ENCODE peak calls at places on chromosomes 6 and 20, in ten cellular contexts. B, L, V, G, D, I, W, N, K and Y are unnamed samples.

GRCh38 chr6:41780623-41781301 is at the start of gene PRICKLE4:
- DNase-seq in B (peak), L (peak), V (no peak), G (peak), D (peak), I (no peak), W (no peak), N (no peak), K (peak), Y (peak)

GRCh38 chr20:2871555-2872303 is 1.6 kb upstream of the PTPRA start:
- DNase-seq in B (no peak), L (no peak), V (no peak), G (no peak), D (no peak), I (no peak), W (no peak), N (no peak), K (no peak), Y (no peak)

GRCh38 chr20:49508435-49509199 is 26.1 kb upstream of the KCNB1 start:
- DNase-seq in B (peak), L (no peak), V (peak), G (no peak), D (no peak), I (peak), W (peak), N (no peak), K (no peak), Y (no peak)

GRCh38 chr6:93468291-93468690 is 48.9 kb upstream of the EPHA7 start:
- DNase-seq in B (peak), L (no peak), V (no peak), G (no peak), D (no peak), I (no peak), W (no peak), N (no peak), K (no peak), Y (no peak)

GRCh38 chr6:3741477-3741871 is 10.0 kb downstream of the PXDC1 start:
- DNase-seq in B (no peak), L (peak), V (no peak), G (no peak), D (peak), I (no peak), W (no peak), N (no peak), K (no peak), Y (no peak)

GRCh38 chr6:150590448-150590847 is 9.2 kb upstream of the PLEKHG1 start:
- DNase-seq in B (no peak), L (no peak), V (no peak), G (no peak), D (no peak), I (no peak), W (no peak), N (no peak), K (no peak), Y (no peak)

GRCh38 chr20:59784365-59785117 is 148.9 kb downstream of the SYCP2 start:
- DNase-seq in B (no peak), L (no peak), V (no peak), G (no peak), D (peak), I (no peak), W (no peak), N (no peak), K (no peak), Y (no peak)

GRCh38 chr6:15456422-15456821 is 206.4 kb downstream of the DTNBP1 start:
- DNase-seq in B (no peak), L (no peak), V (no peak), G (no peak), D (no peak), I (no peak), W (no peak), N (no peak), K (no peak), Y (no peak)

GRCh38 chr6:138287144-138287955 is 69.1 kb upstream of the PBOV1 start:
- DNase-seq in B (peak), L (no peak), V (peak), G (no peak), D (no peak), I (peak), W (peak), N (peak), K (peak), Y (no peak)
- H3K27ac ChIP-seq in B (no peak), L (no peak), V (peak), G (no peak), D (no peak), I (no peak), W (no peak), N (peak), K (no peak), Y (no peak)

DNA sequence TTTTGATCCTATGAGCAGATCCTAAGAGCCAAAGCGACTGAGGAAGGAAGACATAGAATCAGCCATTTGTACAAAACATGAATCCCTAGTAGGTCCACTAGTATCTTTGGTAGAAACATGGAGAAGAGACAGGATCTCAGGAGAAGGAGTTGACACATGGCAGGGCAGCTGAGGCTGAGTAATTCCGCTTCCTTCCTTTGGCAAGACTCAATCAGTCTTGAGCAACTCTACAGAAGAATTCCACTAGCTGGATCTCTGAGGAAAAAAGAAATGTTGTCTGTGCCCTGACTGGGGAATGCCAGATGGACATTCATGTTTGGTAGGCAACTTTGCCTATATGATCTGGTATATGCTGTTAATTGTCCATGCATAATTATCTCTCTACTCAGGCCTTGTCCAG is 35.3 kb downstream of the ESR1 start:
- DNase-seq in B (no peak), L (no peak), V (no peak), G (no peak), D (no peak), I (no peak), W (no peak), N (no peak), K (no peak), Y (no peak)
- H3K4me3 ChIP-seq in B (no peak), L (no peak), V (no peak), G (no peak), D (no peak), I (no peak), W (no peak), N (no peak), K (no peak), Y (no peak)

GRCh38 chr6:105137388-105137787 is 42.4 kb downstream of the POPDC3 start:
- DNase-seq in B (no peak), L (peak), V (peak), G (peak), D (peak), I (no peak), W (no peak), N (no peak), K (no peak), Y (peak)
- H3K27ac ChIP-seq in B (no peak), L (no peak), V (no peak), G (no peak), D (peak), I (no peak), W (no peak), N (no peak), K (peak), Y (peak)

DNA sequence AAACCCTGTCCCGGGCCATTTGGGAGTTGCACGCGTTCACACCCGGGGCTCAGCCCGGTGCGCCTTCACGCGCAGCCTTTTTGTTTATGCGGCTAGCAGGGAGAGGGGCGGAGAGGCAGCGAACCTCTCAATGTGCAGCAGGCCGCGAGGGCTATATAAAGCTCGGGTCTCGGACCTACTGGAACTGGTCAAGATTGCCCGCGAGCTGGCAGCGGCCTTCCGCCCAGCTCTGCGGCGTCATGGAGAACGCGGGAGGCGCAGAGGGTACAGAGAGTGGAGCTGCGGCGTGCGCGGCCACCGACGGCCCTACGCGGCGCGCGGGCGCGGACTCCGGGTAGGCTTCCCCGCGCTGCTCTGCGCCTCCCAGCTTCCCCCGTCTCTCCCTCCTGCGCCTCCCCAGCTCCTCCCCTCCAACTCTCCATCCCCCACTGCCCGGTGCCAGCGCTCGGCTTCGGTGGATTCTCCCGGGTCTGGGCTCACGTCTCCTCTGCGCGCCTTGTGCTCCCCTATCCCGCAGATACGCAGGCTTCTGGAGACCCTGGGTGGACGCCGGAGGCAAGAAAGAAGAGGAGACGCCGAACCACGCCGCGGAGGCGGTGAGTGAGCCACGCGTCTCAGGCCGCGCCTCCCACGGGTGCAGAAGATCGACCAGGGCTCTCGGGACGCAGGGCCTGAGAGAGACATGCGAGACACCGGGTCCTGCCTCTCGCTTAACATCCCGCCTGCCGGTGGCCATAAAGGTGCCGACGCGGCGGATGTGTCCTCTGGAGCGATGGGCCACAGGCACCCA is at the start of gene RIPPLY2:
- DNase-seq in B (peak), L (peak), V (peak), G (no peak), D (peak), I (peak), W (no peak), N (no peak), K (peak), Y (peak)
- H3K4me3 ChIP-seq in B (peak), L (peak), V (peak), G (peak), D (peak), I (no peak), W (no peak), N (peak), K (peak), Y (peak)

GRCh38 chr6:111674882-111675281 is 69.2 kb upstream of the TRAF3IP2 start:
- DNase-seq in B (no peak), L (no peak), V (no peak), G (no peak), D (no peak), I (no peak), W (no peak), N (no peak), K (no peak), Y (no peak)

GRCh38 chr6:111680013-111680712 is 74.5 kb upstream of the TRAF3IP2 start:
- DNase-seq in B (no peak), L (peak), V (no peak), G (no peak), D (no peak), I (no peak), W (no peak), N (no peak), K (no peak), Y (peak)

GRCh38 chr6:111679126-111679525 is 73.4 kb upstream of the TRAF3IP2 start:
- DNase-seq in B (no peak), L (no peak), V (no peak), G (no peak), D (no peak), I (no peak), W (no peak), N (no peak), K (no peak), Y (no peak)

GRCh38 chr6:111676383-111676782 is 70.7 kb upstream of the TRAF3IP2 start:
- DNase-seq in B (no peak), L (no peak), V (no peak), G (no peak), D (no peak), I (no peak), W (no peak), N (no peak), K (no peak), Y (no peak)

GRCh38 chr6:111677186-111677990 is 71.7 kb upstream of the TRAF3IP2 start:
- DNase-seq in B (no peak), L (no peak), V (no peak), G (no peak), D (no peak), I (no peak), W (no peak), N (no peak), K (no peak), Y (no peak)
- H3K27ac ChIP-seq in B (no peak), L (no peak), V (no peak), G (no peak), D (no peak), I (no peak), W (no peak), N (no peak), K (no peak), Y (no peak)

GRCh38 chr6:86615299-86615698 is 322.0 kb upstream of the HTR1E start:
- DNase-seq in B (no peak), L (no peak), V (no peak), G (no peak), D (no peak), I (no peak), W (no peak), N (no peak), K (no peak), Y (no peak)
- H3K4me3 ChIP-seq in B (no peak), L (no peak), V (no peak), G (no peak), D (no peak), I (no peak), W (no peak), N (no peak), K (no peak), Y (no peak)

GRCh38 chr20:20085812-20086211 is 33.5 kb downstream of the CFAP61 start:
- DNase-seq in B (no peak), L (no peak), V (peak), G (no peak), D (peak), I (no peak), W (no peak), N (peak), K (no peak), Y (peak)

GRCh38 chr20:20089018-20089417 is 36.7 kb downstream of the CFAP61 start:
- DNase-seq in B (no peak), L (no peak), V (no peak), G (no peak), D (no peak), I (no peak), W (no peak), N (no peak), K (no peak), Y (peak)

GRCh38 chr20:20084296-20084752 is 32.0 kb downstream of the CFAP61 start:
- DNase-seq in B (no peak), L (no peak), V (no peak), G (no peak), D (no peak), I (no peak), W (no peak), N (no peak), K (no peak), Y (no peak)

GRCh38 chr20:20083796-20084195 is 31.5 kb downstream of the CFAP61 start:
- DNase-seq in B (peak), L (no peak), V (peak), G (no peak), D (no peak), I (peak), W (peak), N (no peak), K (no peak), Y (no peak)

GRCh38 chr20:20085071-20085470 is 32.7 kb downstream of the CFAP61 start:
- DNase-seq in B (peak), L (no peak), V (no peak), G (no peak), D (peak), I (no peak), W (no peak), N (no peak), K (no peak), Y (peak)
- H3K27ac ChIP-seq in B (no peak), L (peak), V (no peak), G (no peak), D (peak), I (no peak), W (no peak), N (no peak), K (no peak), Y (peak)

DNA sequence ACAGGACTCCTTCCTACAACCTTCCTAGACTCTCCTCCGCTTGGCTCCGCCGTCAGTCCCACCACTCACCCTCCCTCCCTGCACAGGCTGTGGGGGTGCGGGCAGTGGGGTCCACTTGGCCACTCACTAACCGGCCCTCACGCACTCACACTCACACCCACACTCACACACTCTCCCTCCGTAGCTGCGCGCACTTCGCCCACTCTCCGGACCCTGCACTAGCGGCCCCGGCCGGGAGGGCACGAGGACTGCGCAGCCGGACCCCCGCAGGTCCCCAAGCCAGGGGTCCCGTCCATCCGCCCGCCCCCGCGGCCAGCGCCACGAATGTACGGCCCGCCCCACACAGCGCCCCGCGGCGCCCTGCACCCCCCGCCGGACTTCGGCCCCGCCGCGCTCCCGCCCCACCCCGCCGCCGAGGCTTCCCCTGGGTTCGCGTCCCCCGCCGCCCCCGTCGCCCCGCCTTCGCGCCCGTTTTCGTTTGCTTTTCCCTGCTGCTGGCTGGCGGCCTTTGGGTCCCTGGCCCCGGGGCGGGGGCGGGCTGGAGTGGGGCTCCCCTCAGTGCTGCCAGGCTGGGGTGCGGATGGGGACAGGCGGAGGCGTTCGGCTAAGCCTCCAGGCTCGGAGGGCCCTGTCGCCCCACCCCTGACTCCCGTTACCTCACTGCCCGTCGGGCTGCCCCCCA is 23.0 kb upstream of the SLC22A7 start:
- DNase-seq in B (no peak), L (no peak), V (no peak), G (no peak), D (no peak), I (no peak), W (peak), N (no peak), K (no peak), Y (no peak)
- H3K4me3 ChIP-seq in B (peak), L (no peak), V (peak), G (peak), D (peak), I (no peak), W (peak), N (no peak), K (peak), Y (peak)